ENCODE peak calls at places on chromosomes 11 and 22, in ten cellular contexts. H is NCI-H345; Z is Karpas-422; N is stimulated activated CD8-positive, alpha-beta memory T cell treated with anti-CD3 and anti-CD28 coated beads, Interleukin-7, amount 100 ng/mL, for 48 hours; B is adrenal gland; Y is Daoy; K is EL; S is AG09319; J is effector memory CD8-positive, alpha-beta T cell; M is pancreas. P is an unnamed sample.

GRCh38 chr22:23841736-23842404 is 3.1 kb upstream of the DERL3 start:
- DNase-seq in H (no peak), Z (no peak), N (no peak), B (no peak), Y (no peak), K (no peak), S (no peak), J (no peak), M (no peak), P (no peak)

GRCh38 chr11:46377266-46377665 is 4.2 kb upstream of the MDK start:
- DNase-seq in H (no peak), Z (no peak), N (no peak), B (no peak), Y (no peak), K (no peak), S (no peak), J (no peak), M (no peak), P (no peak)

GRCh38 chr11:93290061-93290460 is 40.5 kb upstream of the DEUP1 start:
- DNase-seq in H (no peak), Z (no peak), N (no peak), B (no peak), Y (no peak), K (no peak), S (no peak), J (no peak), M (no peak), P (no peak)

GRCh38 chr11:100635194-100635593 is 51.9 kb upstream of the ARHGAP42 start:
- DNase-seq in H (no peak), Z (no peak), N (no peak), B (no peak), Y (no peak), K (no peak), S (no peak), J (no peak), M (no peak), P (no peak)

GRCh38 chr11:59510917-59511589 is at the start of gene OR4D9:
- DNase-seq in H (no peak), Z (no peak), N (no peak), B (no peak), Y (peak), K (no peak), S (no peak), J (no peak), M (no peak), P (no peak)

GRCh38 chr11:11620966-11621880 is 582 bp downstream of the GALNT18 start:
- DNase-seq in H (peak), Z (no peak), N (no peak), B (peak), Y (peak), K (peak), S (no peak), J (no peak), M (peak), P (no peak)

GRCh38 chr11:102361100-102362021 is 14.3 kb downstream of the BIRC2 start:
- DNase-seq in H (no peak), Z (peak), N (no peak), B (no peak), Y (no peak), K (no peak), S (no peak), J (peak), M (no peak), P (peak)

GRCh38 chr22:34620832-34621231 is 445.1 kb upstream of the ISX start:
- DNase-seq in H (no peak), Z (no peak), N (no peak), B (no peak), Y (no peak), K (no peak), S (no peak), J (no peak), M (no peak), P (no peak)

GRCh38 chr11:130124096-130124495 is 35.5 kb upstream of the ST14 start:
- DNase-seq in H (no peak), Z (no peak), N (no peak), B (peak), Y (peak), K (peak), S (peak), J (no peak), M (no peak), P (no peak)